ENCODE peak calls at places on chromosomes 12 and 14, in ten cellular contexts. H is activated naive CD4-positive, alpha-beta T cell; L is foreskin fibroblast; X is cardiac fibroblast; D is NCI-H2029; Y is WTC11; E is NCI-H1092 treated with DMSO at 0.1 percent for 48 hours; F is NCI-H2107; I is caudate nucleus; S is spleen. U is an unnamed sample.

GRCh38 chr12:69435644-69436043 is 34.5 kb upstream of the FRS2 start:
- DNase-seq in E (no peak), H (no peak), S (no peak), Y (no peak), L (no peak), F (no peak), I (no peak), X (peak), D (no peak), U (no peak)

GRCh38 chr12:460301-461230 is 827 bp downstream of the B4GALNT3 start:
- DNase-seq in F (no peak), I (no peak), D (no peak), H (no peak), X (no peak), E (peak), S (peak), Y (peak), L (peak), U (no peak)

GRCh38 chr12:56151672-56152131 is 685 bp upstream of the MYL6B start:
- DNase-seq in H (peak), L (peak), F (no peak), D (peak), X (peak), S (peak), I (peak), E (peak), Y (peak), U (peak)

GRCh38 chr12:49358548-49359141 is 8.6 kb upstream of the SPATS2 start:
- DNase-seq in L (peak), I (no peak), H (no peak), D (peak), X (peak), S (no peak), E (peak), F (peak), Y (peak), U (peak)

GRCh38 chr12:127075981-127076380 is 1191.0 kb upstream of the TMEM132C start:
- DNase-seq in X (no peak), E (no peak), D (no peak), Y (no peak), L (no peak), H (no peak), I (no peak), S (no peak), F (no peak), U (no peak)

GRCh38 chr14:30417999-30418398 is 141.0 kb upstream of the G2E3 start:
- DNase-seq in L (no peak), I (no peak), Y (no peak), E (no peak), D (no peak), H (no peak), S (no peak), X (no peak), F (no peak), U (no peak)

GRCh38 chr12:123231931-123232330 is 1.0 kb downstream of the MPHOSPH9 start:
- DNase-seq in D (no peak), S (no peak), I (no peak), H (no peak), X (no peak), E (peak), F (no peak), Y (no peak), L (no peak), U (no peak)

GRCh38 chr14:86575141-86575540 is 1045.2 kb downstream of the FLRT2 start:
- DNase-seq in E (no peak), D (no peak), Y (no peak), L (no peak), X (no peak), H (no peak), F (no peak), S (no peak), I (no peak), U (no peak)

GRCh38 chr12:90128526-90128925 is 419.9 kb upstream of the ATP2B1 start:
- DNase-seq in I (no peak), H (no peak), E (no peak), L (no peak), S (no peak), Y (no peak), F (no peak), D (no peak), X (no peak), U (no peak)

GRCh38 chr14:69355955-69356321 is 42.2 kb downstream of the ERH start:
- DNase-seq in D (no peak), E (no peak), L (peak), F (no peak), Y (no peak), S (no peak), I (no peak), H (no peak), X (peak), U (no peak)